ENCODE peak calls at places on chromosomes 4 and X, in four cellular contexts. C is H9, S is trophoblast cell, F is H1. O is an unnamed sample. For H3K79me1 and H3K79me2, the result is how much of the 10 kb centered on the place peaks cover.

GRCh38 chrX:8520791-8521190 is 56.2 kb downstream of the VCX3B start:
- DNase-seq in S (no peak), F (no peak), C (no peak), O (no peak)

GRCh38 chrX:11567528-11568220 is 98.0 kb downstream of the ARHGAP6 start:
- DNase-seq in F (no peak), S (peak), C (no peak), O (no peak)

GRCh38 chr4:101122019-101122418 is 225.3 kb downstream of the PPP3CA start:
- DNase-seq in S (no peak), F (no peak), C (no peak), O (no peak)

GRCh38 chr4:123298798-123299197 is 97.8 kb upstream of the SPRY1 start:
- DNase-seq in S (no peak), F (no peak), C (no peak), O (no peak)

GRCh38 chr4:8311096-8312068 is 41.8 kb downstream of the HTRA3 start:
- DNase-seq in F (peak), C (no peak), S (no peak), O (no peak)

GRCh38 chr4:30753316-30753715 is 33.1 kb downstream of the PCDH7 start:
- DNase-seq in C (no peak), F (no peak), S (peak), O (no peak)

GRCh38 chrX:41273638-41274037 is 60.3 kb upstream of the DDX3X start:
- DNase-seq in F (no peak), S (peak), C (no peak), O (no peak)

GRCh38 chrX:17527135-17527701 is 152.2 kb downstream of the NHS start:
- DNase-seq in C (no peak), S (no peak), F (no peak), O (no peak)

GRCh38 chr4:123652501-123652900 is 255.9 kb downstream of the SPRY1 start:
- DNase-seq in F (no peak), S (no peak), C (no peak), O (no peak)

GRCh38 chr4:1735215-1735614 is 13.9 kb downstream of the TACC3 start:
- DNase-seq in C (no peak), F (no peak), S (no peak), O (no peak)

GRCh38 chr4:1728061-1728980 is 7.0 kb downstream of the TACC3 start:
- DNase-seq in F (no peak), S (no peak), C (no peak), O (no peak)

GRCh38 chr4:1730532-1731135 is 9.3 kb downstream of the TACC3 start:
- DNase-seq in S (no peak), F (no peak), C (no peak), O (no peak)

GRCh38 chr4:1727117-1728031 is 6.1 kb downstream of the TACC3 start:
- DNase-seq in F (no peak), C (no peak), S (no peak), O (no peak)

GRCh38 chr4:1731180-1731579 is 9.9 kb downstream of the TACC3 start:
- DNase-seq in C (no peak), S (peak), F (no peak), O (no peak)
- H3K79me1 ChIP-seq in C (under half), S (under half), F (under half), O (under half)

GRCh38 chrX:1468250-1468772 is 15.6 kb upstream of the ASMTL start:
- DNase-seq in F (peak), C (peak), S (peak), O (no peak)
- H3K79me2 ChIP-seq in F (under half), C (under half), S (under half), O (under half)

GRCh38 chr4:2906218-2906617 is 57.0 kb downstream of the NOP14 start:
- DNase-seq in S (no peak), C (no peak), F (no peak), O (no peak)

GRCh38 chr4:2908686-2909085 is 54.5 kb downstream of the NOP14 start:
- DNase-seq in F (no peak), S (no peak), C (no peak), O (no peak)

GRCh38 chr4:2907226-2907625 is 56.0 kb downstream of the NOP14 start:
- DNase-seq in S (no peak), F (no peak), C (no peak), O (no peak)

GRCh38 chr4:2907706-2908293 is 55.4 kb downstream of the NOP14 start:
- DNase-seq in F (no peak), S (no peak), C (no peak), O (no peak)

DNA sequence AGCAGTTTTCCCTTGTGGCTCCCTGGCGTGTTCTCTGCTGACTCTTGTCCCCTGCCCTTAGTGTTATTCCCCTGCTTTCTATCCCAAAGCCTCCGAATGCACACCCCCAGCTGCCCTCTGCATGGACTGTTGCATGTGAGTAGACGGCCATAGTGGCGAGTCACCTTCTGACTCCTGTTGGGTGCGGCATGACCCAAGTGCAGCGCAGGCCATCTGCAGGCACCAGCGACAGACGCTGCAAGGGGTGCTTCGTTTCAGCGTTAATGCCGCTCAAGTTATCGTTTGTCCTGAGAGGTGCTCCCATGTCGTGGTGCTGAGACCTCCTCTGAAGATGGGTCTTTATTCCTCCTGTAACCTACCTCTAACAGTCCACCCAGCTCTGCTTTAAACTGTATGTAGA is 57.7 kb downstream of the NOP14 start:
- DNase-seq in S (no peak), F (no peak), C (no peak), O (no peak)
- H3K79me1 ChIP-seq in S (under half), F (under half), C (under half), O (under half)

GRCh38 chr4:6854098-6854744 is 55.4 kb upstream of the TBC1D14 start:
- DNase-seq in S (peak), F (no peak), C (no peak), O (no peak)

GRCh38 chr4:6851962-6852361 is 57.7 kb upstream of the TBC1D14 start:
- DNase-seq in F (no peak), S (no peak), C (no peak), O (no peak)

GRCh38 chr4:6851431-6851830 is 58.2 kb upstream of the TBC1D14 start:
- DNase-seq in F (no peak), S (no peak), C (no peak), O (no peak)

GRCh38 chr4:6855692-6856297 is 53.8 kb upstream of the TBC1D14 start:
- DNase-seq in F (no peak), C (no peak), S (no peak), O (no peak)

DNA sequence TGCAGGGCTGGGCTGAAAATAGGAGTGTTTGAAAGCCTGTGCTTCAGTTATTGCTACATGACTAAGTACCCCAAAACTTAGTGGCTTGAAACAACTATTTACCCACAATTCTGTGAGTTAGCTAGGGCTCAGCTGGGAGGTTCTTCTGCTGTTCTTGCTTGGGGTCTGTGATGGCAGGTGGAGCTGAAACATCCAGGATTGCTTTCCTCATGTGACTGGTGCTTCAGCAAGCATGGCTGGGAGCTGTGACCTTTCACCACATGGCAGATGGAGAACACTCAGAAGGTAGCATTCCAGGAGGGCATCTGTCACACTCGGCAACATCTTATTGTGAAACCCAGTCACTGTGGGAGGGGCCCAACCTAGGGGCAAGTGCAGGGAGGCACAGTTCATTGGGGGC is 57.0 kb upstream of the TBC1D14 start:
- DNase-seq in S (peak), C (no peak), F (no peak), O (no peak)
- H3K79me2 ChIP-seq in S (under half), C (under half), F (under half), O (under half)

GRCh38 chr4:147808447-147808846 is 76.6 kb downstream of the ARHGAP10 start:
- DNase-seq in C (no peak), F (no peak), S (no peak), O (no peak)

GRCh38 chr4:147811878-147812277 is 80.0 kb downstream of the ARHGAP10 start:
- DNase-seq in S (no peak), C (no peak), F (no peak), O (no peak)

GRCh38 chr4:147814334-147814733 is 82.4 kb downstream of the ARHGAP10 start:
- DNase-seq in C (no peak), S (no peak), F (no peak), O (no peak)

GRCh38 chr4:147813107-147813773 is 81.4 kb downstream of the ARHGAP10 start:
- DNase-seq in C (no peak), S (no peak), F (no peak), O (no peak)

GRCh38 chr4:147809171-147809570 is 77.3 kb downstream of the ARHGAP10 start:
- DNase-seq in C (no peak), S (no peak), F (no peak), O (no peak)
- H3K79me1 ChIP-seq in C (under half), S (under half), F (under half), O (under half)

DNA sequence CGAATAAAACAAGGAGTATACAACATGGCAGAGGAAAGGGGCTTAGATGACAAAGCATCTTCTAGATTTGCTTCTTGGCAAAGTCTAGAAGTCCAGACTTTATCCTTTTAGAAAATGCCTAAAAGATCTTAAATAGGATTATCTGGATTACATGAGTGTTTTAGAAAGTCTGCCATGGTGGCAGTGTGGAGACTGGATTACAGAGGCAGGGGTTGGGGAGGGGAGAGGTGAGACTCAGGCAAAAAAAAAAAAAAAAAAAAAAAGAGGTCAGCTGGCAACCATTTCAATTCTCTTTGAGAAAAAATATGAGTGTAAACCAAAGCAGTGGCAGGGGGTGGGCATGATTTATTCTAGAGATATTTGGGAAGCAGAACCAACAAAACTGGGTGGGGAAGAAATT is 17.4 kb downstream of the ZNF827 start:
- DNase-seq in S (no peak), C (no peak), F (no peak), O (no peak)
- H3K79me2 ChIP-seq in S (under half), C (under half), F (half or more), O (half or more)

GRCh38 chr4:1234296-1234695 is 14.6 kb downstream of the CTBP1 start:
- DNase-seq in C (no peak), F (no peak), S (no peak), O (no peak)
- H3K79me1 ChIP-seq in C (under half), F (under half), S (under half), O (under half)

GRCh38 chr4:118732591-118733330 is 47.6 kb downstream of the METTL14 start:
- DNase-seq in F (no peak), C (no peak), S (no peak), O (no peak)
- H3K79me2 ChIP-seq in F (under half), C (under half), S (under half), O (under half)

DNA sequence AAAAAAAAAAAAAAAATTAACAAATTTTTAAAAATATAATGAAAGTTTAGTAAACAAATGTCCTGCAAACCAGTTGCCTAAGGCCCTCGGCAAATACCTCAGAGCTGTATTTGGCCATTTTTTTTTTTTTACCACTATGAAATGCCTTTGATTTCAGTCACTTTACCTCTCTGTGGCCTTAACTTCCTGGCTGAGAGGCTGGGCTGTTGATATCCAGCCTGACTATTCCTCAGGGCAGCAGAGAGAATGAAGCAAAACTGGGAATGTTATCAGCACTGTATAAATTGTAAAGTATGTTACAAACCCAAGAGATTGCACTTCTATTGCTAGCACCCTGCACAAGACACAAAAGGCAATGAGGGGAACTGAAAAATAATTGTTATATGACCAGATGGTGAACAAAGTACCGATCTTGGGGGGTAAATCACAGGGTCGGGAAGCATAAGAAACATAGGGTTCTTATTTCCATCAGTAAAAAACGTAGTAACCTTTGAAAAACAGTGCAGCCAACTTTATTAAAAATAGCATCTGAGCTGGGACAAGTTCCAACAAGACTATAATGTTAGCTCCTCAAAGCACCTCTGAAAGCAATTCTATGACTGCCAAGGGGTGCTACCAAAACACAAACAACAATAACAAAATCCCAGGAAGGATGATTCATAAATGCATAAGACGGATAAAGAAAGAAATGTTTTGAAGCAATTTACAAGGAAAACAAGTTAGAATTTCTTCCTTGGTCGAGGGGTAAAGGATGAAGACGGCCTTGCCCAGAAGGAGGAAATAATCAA is 18.1 kb downstream of the USP46 start:
- DNase-seq in C (no peak), S (peak), F (no peak), O (no peak)
- H3K79me1 ChIP-seq in C (under half), S (under half), F (under half), O (under half)

O was measured in mesendoderm.